ENCODE peak calls at places on chromosomes 6 and 20, in nine cellular contexts. R is body of pancreas, Y is stomach, T is breast epithelium, W is uterus, B is A549, X is IMR-90, O is endothelial cell of umbilical vein, D is HepG2. U is an unnamed sample.

GRCh38 chr20:29419378-29419777 is 1838.1 kb upstream of the DEFB115 start:
- DNase-seq in W (no peak), X (no peak), T (no peak), Y (no peak), R (no peak), B (no peak), O (no peak), D (no peak), U (no peak)

GRCh38 chr6:131843768-131844167 is 35.9 kb downstream of the ENPP1 start:
- DNase-seq in R (no peak), Y (no peak), T (no peak), W (no peak), O (no peak), X (no peak), D (no peak), B (no peak), U (no peak)

GRCh38 chr6:34521463-34522288 is 34.5 kb downstream of the SPDEF start:
- DNase-seq in D (no peak), R (peak), Y (no peak), B (no peak), W (no peak), T (no peak), O (no peak), X (no peak), U (no peak)

GRCh38 chr6:147282566-147282959 is 78.3 kb downstream of the STXBP5 start:
- DNase-seq in O (no peak), D (no peak), W (no peak), B (no peak), Y (no peak), R (no peak), T (no peak), X (no peak), U (no peak)

GRCh38 chr6:150962436-150962835 is 96.9 kb downstream of the MTHFD1L start:
- DNase-seq in O (no peak), W (no peak), D (no peak), Y (no peak), X (no peak), R (no peak), T (no peak), B (no peak), U (no peak)

GRCh38 chr6:13140972-13141371 is 187.4 kb downstream of the TBC1D7 start:
- DNase-seq in Y (no peak), W (no peak), O (no peak), T (no peak), X (no peak), B (no peak), D (no peak), R (no peak), U (no peak)

GRCh38 chr20:31915491-31916280 is 36.2 kb downstream of the PDRG1 start:
- DNase-seq in B (no peak), Y (no peak), D (no peak), W (no peak), R (no peak), T (no peak), X (no peak), O (no peak), U (no peak)

GRCh38 chr20:61280217-61280980 is 28.3 kb downstream of the CDH4 start:
- DNase-seq in T (no peak), B (no peak), W (no peak), R (no peak), D (no peak), O (no peak), X (no peak), Y (no peak), U (no peak)

GRCh38 chr20:10642859-10643559 is 30.8 kb downstream of the JAG1 start:
- DNase-seq in X (no peak), D (no peak), R (no peak), T (no peak), W (no peak), O (peak), Y (no peak), B (no peak), U (no peak)

GRCh38 chr6:18330548-18331066 is 56.5 kb upstream of the RNF144B start:
- DNase-seq in B (no peak), Y (no peak), O (no peak), R (no peak), X (no peak), T (no peak), W (no peak), D (no peak), U (no peak)

GRCh38 chr6:30122515-30122914 is 9.6 kb upstream of the TRIM31 start:
- DNase-seq in B (no peak), W (no peak), O (no peak), Y (no peak), T (no peak), R (no peak), X (no peak), D (no peak), U (no peak)

GRCh38 chr6:168130683-168131371 is 51.8 kb upstream of the FRMD1 start:
- DNase-seq in B (no peak), X (no peak), D (no peak), R (no peak), T (peak), W (peak), O (no peak), Y (peak), U (no peak)

GRCh38 chr6:21947751-21948386 is 349.0 kb downstream of the PRL start:
- DNase-seq in D (no peak), R (no peak), T (no peak), X (peak), W (no peak), O (peak), B (no peak), Y (no peak), U (no peak)

GRCh38 chr20:47857994-47858557 is 72.8 kb upstream of the SULF2 start:
- DNase-seq in D (no peak), W (peak), O (peak), X (no peak), B (no peak), T (peak), R (no peak), Y (no peak), U (no peak)

GRCh38 chr6:142207265-142207877 is 60.3 kb downstream of the VTA1 start:
- DNase-seq in O (peak), W (peak), D (peak), X (peak), R (peak), Y (peak), B (no peak), T (no peak), U (peak)

GRCh38 chr6:90369024-90369519 is 72.4 kb upstream of the BACH2 start:
- DNase-seq in D (peak), R (peak), X (peak), W (peak), T (peak), Y (peak), O (peak), B (peak), U (peak)

GRCh38 chr6:133632906-133633305 is 256.0 kb upstream of the TCF21 start:
- DNase-seq in B (no peak), Y (no peak), D (no peak), R (no peak), X (no peak), O (no peak), T (no peak), W (no peak), U (no peak)

GRCh38 chr6:132683543-132683942 is 24.6 kb upstream of the TAAR1 start:
- DNase-seq in X (peak), R (no peak), T (peak), B (no peak), O (no peak), D (peak), W (no peak), Y (no peak), U (no peak)

GRCh38 chr6:12152023-12152960 is 137.9 kb upstream of the EDN1 start:
- DNase-seq in W (no peak), R (no peak), B (no peak), Y (no peak), X (no peak), O (no peak), D (no peak), T (no peak), U (no peak)

GRCh38 chr20:38032585-38033329 is 499 bp downstream of the TTI1 start:
- DNase-seq in O (no peak), R (no peak), D (peak), B (no peak), T (peak), Y (no peak), W (no peak), X (no peak), U (peak)

GRCh38 chr20:17345321-17345720 is 118.5 kb downstream of the PCSK2 start:
- DNase-seq in R (no peak), T (no peak), O (no peak), B (no peak), D (no peak), X (no peak), W (no peak), Y (no peak), U (no peak)

GRCh38 chr20:17511401-17511800 is 19.8 kb downstream of the BFSP1 start:
- DNase-seq in X (no peak), Y (no peak), O (no peak), W (no peak), R (no peak), T (no peak), B (no peak), D (no peak), U (no peak)

GRCh38 chr6:43803783-43804549 is 34.0 kb downstream of the VEGFA start:
- DNase-seq in R (peak), T (no peak), D (peak), X (peak), Y (no peak), O (no peak), B (no peak), W (no peak), U (peak)

GRCh38 chr6:96235927-96236326 is 220.2 kb downstream of the FUT9 start:
- DNase-seq in Y (no peak), W (no peak), R (no peak), T (no peak), X (no peak), B (no peak), D (no peak), O (no peak), U (no peak)

GRCh38 chr20:38165089-38165965 is at the start of gene TGM2:
- DNase-seq in W (peak), O (peak), T (no peak), D (peak), X (peak), R (peak), Y (peak), B (peak), U (peak)

GRCh38 chr6:37257634-37258404 is at the start of the genes TBC1D22B and TMEM217:
- DNase-seq in W (peak), O (peak), T (peak), X (peak), B (peak), Y (peak), R (peak), D (peak), U (peak)
- TF ChIP-seq POLR2A in W (peak), O (peak), T (peak), X (peak), B (peak), Y (no peak), R (peak), D (peak), U (peak)

GRCh38 chr6:11053307-11053706 is 9.2 kb upstream of the ELOVL2 start:
- DNase-seq in X (no peak), T (no peak), D (no peak), R (no peak), Y (no peak), W (no peak), O (no peak), B (no peak), U (no peak)

GRCh38 chr6:11054722-11055121 is 10.6 kb upstream of the ELOVL2 start:
- DNase-seq in R (no peak), T (no peak), D (no peak), B (no peak), W (no peak), Y (no peak), O (no peak), X (peak), U (no peak)

GRCh38 chr6:11058406-11058805 is 14.3 kb upstream of the ELOVL2 start:
- DNase-seq in R (no peak), B (no peak), Y (no peak), X (peak), W (no peak), D (no peak), T (no peak), O (no peak), U (no peak)

GRCh38 chr6:11055127-11055627 is 11.1 kb upstream of the ELOVL2 start:
- DNase-seq in T (no peak), D (peak), R (no peak), W (no peak), O (no peak), X (peak), Y (no peak), B (no peak), U (no peak)

GRCh38 chr6:11056871-11057270 is 12.8 kb upstream of the ELOVL2 start:
- DNase-seq in X (no peak), O (no peak), W (no peak), D (no peak), R (no peak), B (no peak), T (no peak), Y (no peak), U (no peak)
- TF ChIP-seq POLR2A in X (no peak), O (no peak), W (no peak), D (no peak), R (no peak), B (no peak), T (no peak), Y (no peak), U (no peak)

GRCh38 chr20:23357767-23358562 is 4.0 kb upstream of the GZF1 start:
- DNase-seq in B (peak), W (peak), T (peak), Y (peak), X (peak), R (peak), D (peak), O (peak), U (peak)
- TF ChIP-seq POLR2A in B (peak), W (peak), T (peak), Y (no peak), X (peak), R (peak), D (peak), O (peak), U (peak)

DNA sequence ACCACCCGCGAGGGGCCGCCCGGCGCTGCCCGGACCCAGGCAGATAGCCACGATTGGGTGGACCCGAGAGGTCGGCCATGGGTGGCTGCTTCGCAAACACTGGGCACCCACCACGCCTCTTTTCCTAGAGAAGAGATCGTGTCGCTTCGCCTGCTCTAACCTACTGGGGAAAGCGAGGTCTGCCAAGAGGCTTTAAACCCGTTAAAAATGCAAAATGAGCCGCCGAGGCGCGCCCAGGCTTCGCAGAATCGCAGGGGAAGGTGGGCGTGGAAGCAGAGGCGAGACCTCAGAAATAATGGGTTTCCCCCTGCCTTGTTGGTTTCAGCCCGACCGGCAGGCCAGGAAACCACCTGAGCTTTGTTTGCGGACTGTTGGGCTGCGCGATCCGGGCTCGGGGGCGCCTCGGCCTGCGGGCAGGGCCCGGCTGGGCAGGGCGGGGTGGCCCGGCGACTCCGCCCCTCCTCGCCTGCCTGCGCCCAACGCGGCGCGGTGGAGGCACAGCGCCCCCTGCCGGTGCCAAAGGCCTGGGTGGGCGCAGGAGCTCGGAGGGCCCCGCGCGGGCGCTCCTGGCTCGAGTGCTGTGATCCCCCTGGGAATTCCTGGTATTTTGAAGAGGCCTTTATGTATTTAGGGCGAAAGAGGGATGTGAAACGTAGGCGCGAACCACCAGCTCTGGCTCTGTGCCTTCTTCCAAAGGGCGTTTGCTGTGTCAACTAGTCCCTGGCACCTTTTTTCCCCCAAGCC is 1.6 kb downstream of the MARCKS start:
- DNase-seq in D (peak), O (peak), B (peak), Y (peak), T (peak), R (peak), W (peak), X (peak), U (peak)
- TF ChIP-seq POLR2A in D (peak), O (peak), B (peak), Y (no peak), T (peak), R (peak), W (peak), X (peak), U (no peak)

GRCh38 chr6:89035252-89036106 is 45.1 kb upstream of the PNRC1 start:
- DNase-seq in T (peak), R (peak), W (peak), Y (peak), X (peak), O (peak), B (peak), D (peak), U (no peak)
- TF ChIP-seq POLR2A in T (peak), R (peak), W (no peak), Y (no peak), X (no peak), O (no peak), B (no peak), D (no peak), U (no peak)

GRCh38 chr6:130093546-130093945 is 75.2 kb downstream of the L3MBTL3 start:
- DNase-seq in B (no peak), W (no peak), D (no peak), Y (no peak), T (no peak), R (no peak), O (no peak), X (no peak), U (no peak)

GRCh38 chr6:130098317-130098716 is 79.9 kb downstream of the L3MBTL3 start:
- DNase-seq in B (no peak), O (no peak), D (no peak), W (no peak), Y (no peak), T (no peak), X (no peak), R (no peak), U (no peak)

DNA sequence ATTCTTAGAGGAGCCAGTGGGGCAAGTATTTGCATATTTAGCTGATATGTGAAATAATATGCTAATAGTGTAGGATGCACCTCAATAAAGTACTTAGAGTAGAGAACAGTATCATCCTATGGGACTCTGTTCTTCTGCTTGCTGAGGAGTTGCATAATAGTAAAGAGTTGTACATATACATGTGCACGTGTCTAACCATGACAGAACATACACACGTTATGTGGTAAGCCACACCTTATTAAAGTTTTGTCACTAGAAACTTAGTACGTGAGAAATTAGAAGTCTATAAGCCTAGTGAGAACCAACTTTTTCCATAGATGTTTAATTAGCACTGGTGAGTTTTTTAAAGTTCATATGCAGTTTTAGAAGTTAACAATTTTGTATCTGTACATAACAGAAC is 80.7 kb downstream of the L3MBTL3 start:
- DNase-seq in O (no peak), X (no peak), D (no peak), W (no peak), B (no peak), T (no peak), R (no peak), Y (no peak), U (no peak)
- TF ChIP-seq POLR2A in O (no peak), X (no peak), D (no peak), W (no peak), B (no peak), T (no peak), R (no peak), Y (no peak), U (no peak)

GRCh38 chr20:44552039-44552438 is 30.2 kb upstream of the SERINC3 start:
- DNase-seq in D (peak), X (no peak), O (peak), B (no peak), R (no peak), W (no peak), T (no peak), Y (no peak), U (peak)

GRCh38 chr20:44549123-44549522 is 27.3 kb upstream of the SERINC3 start:
- DNase-seq in B (no peak), D (no peak), R (no peak), X (peak), Y (no peak), T (no peak), O (peak), W (no peak), U (peak)

GRCh38 chr20:44552950-44553908 is 29.1 kb upstream of the PKIG start:
- DNase-seq in T (no peak), X (peak), B (no peak), Y (no peak), R (no peak), D (peak), W (no peak), O (peak), U (peak)

GRCh38 chr20:44548171-44548678 is 26.4 kb upstream of the SERINC3 start:
- DNase-seq in X (no peak), D (no peak), O (peak), Y (no peak), B (no peak), T (no peak), R (no peak), W (no peak), U (no peak)

DNA sequence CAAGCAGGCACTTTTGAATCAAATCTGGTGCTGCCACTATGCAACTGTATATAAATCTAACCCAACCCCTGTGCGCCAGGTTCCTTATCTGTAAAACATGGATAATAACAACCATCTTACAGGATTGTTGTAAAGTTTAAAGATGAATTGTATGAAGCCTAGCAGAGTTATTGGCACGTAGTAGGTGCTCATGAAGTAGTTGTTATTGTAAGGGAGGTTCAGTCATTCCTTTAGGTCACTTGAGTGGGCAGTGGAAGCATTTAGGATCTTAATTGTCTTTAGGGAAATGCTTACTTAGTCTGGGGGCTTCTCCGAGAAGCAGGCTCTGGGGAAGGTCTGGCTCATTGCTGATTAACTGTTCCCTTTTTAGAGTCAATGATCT is 29.8 kb upstream of the PKIG start:
- DNase-seq in B (no peak), D (no peak), T (no peak), X (no peak), R (no peak), W (no peak), O (no peak), Y (no peak), U (no peak)
- TF ChIP-seq POLR2A in B (no peak), D (no peak), T (no peak), X (no peak), R (no peak), W (no peak), O (no peak), Y (no peak), U (no peak)

DNA sequence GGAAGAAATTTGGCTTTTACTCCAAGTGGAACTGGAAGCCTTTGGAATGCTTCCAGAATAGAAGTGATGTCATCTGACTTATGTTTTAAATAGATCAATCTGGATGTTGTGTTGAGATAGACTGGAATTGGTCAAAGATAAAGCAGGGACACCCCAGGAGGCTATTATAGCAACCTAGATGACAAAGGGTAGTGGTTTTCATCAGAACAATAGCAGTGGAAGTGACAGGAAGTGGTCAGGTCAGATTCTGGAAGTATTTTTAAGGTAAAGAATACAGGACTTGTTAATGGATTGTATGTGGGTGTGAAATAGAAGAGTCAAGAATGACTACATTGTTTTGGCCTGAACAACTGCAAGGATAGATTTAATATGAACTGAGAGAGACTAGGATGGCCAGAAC is 191.4 kb downstream of the ADGRB3 start:
- DNase-seq in O (no peak), W (no peak), D (no peak), Y (no peak), T (no peak), R (no peak), X (no peak), B (no peak), U (no peak)
- TF ChIP-seq POLR2A in O (no peak), W (no peak), D (no peak), Y (no peak), T (no peak), R (no peak), X (no peak), B (no peak), U (no peak)

U was measured in erythroblast.